ENCODE peak calls at places on chromosomes 11 and 22, in five cellular contexts. One of them, this sample, is unnamed.

GRCh38 chr11:75667831-75668507 is 869 bp downstream of the MAP6 start:
- DNase-seq in fibroblast of pulmonary artery: peak; percentile 27
- DNase-seq in bronchial epithelial cell: peak; percentile 13
- DNase-seq in ovary: peak; percentile 69
- DNase-seq in body of pancreas: peak; percentile 48
- DNase-seq in this sample: no peak

GRCh38 chr11:46001427-46002049 is 79.1 kb downstream of the LARGE2 start:
- DNase-seq in body of pancreas: no peak
- DNase-seq in bronchial epithelial cell: no peak
- DNase-seq in ovary: no peak
- DNase-seq in fibroblast of pulmonary artery: peak; percentile 64
- DNase-seq in this sample: no peak

GRCh38 chr22:20024225-20025087 is 3.5 kb downstream of the TANGO2 start:
- DNase-seq in bronchial epithelial cell: no peak
- DNase-seq in fibroblast of pulmonary artery: no peak
- DNase-seq in ovary: no peak
- DNase-seq in body of pancreas: no peak
- DNase-seq in this sample: no peak

GRCh38 chr22:50129121-50129734 is 39.4 kb downstream of the MOV10L1 start:
- DNase-seq in bronchial epithelial cell: no peak
- DNase-seq in fibroblast of pulmonary artery: no peak
- DNase-seq in ovary: no peak
- DNase-seq in body of pancreas: no peak
- DNase-seq in this sample: peak; percentile 25

GRCh38 chr22:42910221-42910942 is 53.3 kb upstream of the ARFGAP3 start:
- DNase-seq in fibroblast of pulmonary artery: no peak
- DNase-seq in bronchial epithelial cell: no peak
- DNase-seq in body of pancreas: no peak
- DNase-seq in ovary: no peak
- DNase-seq in this sample: no peak

GRCh38 chr11:117960406-117960805 is 25.8 kb upstream of the IL10RA start:
- DNase-seq in ovary: no peak
- DNase-seq in body of pancreas: no peak
- DNase-seq in fibroblast of pulmonary artery: no peak
- DNase-seq in bronchial epithelial cell: no peak
- DNase-seq in this sample: no peak

GRCh38 chr22:31235076-31235475 is 23.0 kb downstream of the LIMK2 start:
- DNase-seq in body of pancreas: no peak
- DNase-seq in ovary: no peak
- DNase-seq in bronchial epithelial cell: no peak
- DNase-seq in fibroblast of pulmonary artery: peak; percentile 88
- DNase-seq in this sample: no peak

GRCh38 chr11:57424802-57425564 is 1.9 kb downstream of the SLC43A3 start:
- DNase-seq in fibroblast of pulmonary artery: peak; percentile 97
- DNase-seq in bronchial epithelial cell: peak; percentile 83
- DNase-seq in body of pancreas: peak; percentile 31
- DNase-seq in ovary: peak; percentile 63
- DNase-seq in this sample: no peak

GRCh38 chr11:10592331-10592730 is 23.9 kb upstream of the LYVE1 start:
- DNase-seq in bronchial epithelial cell: peak; percentile 96
- DNase-seq in ovary: no peak
- DNase-seq in body of pancreas: no peak
- DNase-seq in fibroblast of pulmonary artery: peak; percentile 95
- DNase-seq in this sample: no peak

GRCh38 chr22:30763815-30764686 is 69.4 kb downstream of the OSBP2 start:
- DNase-seq in bronchial epithelial cell: peak; percentile 89
- DNase-seq in fibroblast of pulmonary artery: peak; percentile 88
- DNase-seq in body of pancreas: peak; percentile 51
- DNase-seq in ovary: peak; percentile 21
- DNase-seq in this sample: peak; percentile 76

GRCh38 chr22:22110548-22111266 is 128.1 kb upstream of the TOP3B start:
- DNase-seq in ovary: no peak
- DNase-seq in body of pancreas: peak; percentile 17
- DNase-seq in fibroblast of pulmonary artery: peak; percentile 70
- DNase-seq in bronchial epithelial cell: peak; percentile 93
- DNase-seq in this sample: peak; percentile 1

GRCh38 chr22:24905909-24906308 is 40.6 kb downstream of the LHFPL7 start:
- DNase-seq in bronchial epithelial cell: no peak
- DNase-seq in fibroblast of pulmonary artery: no peak
- DNase-seq in ovary: no peak
- DNase-seq in body of pancreas: no peak
- DNase-seq in this sample: no peak

GRCh38 chr11:10990160-10990559 is 132.3 kb upstream of the ZBED5 start:
- DNase-seq in body of pancreas: no peak
- DNase-seq in fibroblast of pulmonary artery: no peak
- DNase-seq in ovary: no peak
- DNase-seq in bronchial epithelial cell: peak; percentile 38
- DNase-seq in this sample: no peak

GRCh38 chr22:23391022-23391421 is 189.1 kb downstream of the IGLL1 start:
- DNase-seq in body of pancreas: no peak
- DNase-seq in bronchial epithelial cell: no peak
- DNase-seq in fibroblast of pulmonary artery: no peak
- DNase-seq in ovary: no peak
- DNase-seq in this sample: no peak

GRCh38 chr11:606245-606644 is 9.5 kb downstream of the IRF7 start:
- DNase-seq in bronchial epithelial cell: peak; percentile 58
- DNase-seq in ovary: peak; percentile 81
- DNase-seq in body of pancreas: peak; percentile 47
- DNase-seq in fibroblast of pulmonary artery: peak; percentile 88
- DNase-seq in this sample: peak; percentile 85

GRCh38 chr11:46677991-46678740 is 22.3 kb downstream of the ARHGAP1 start:
- DNase-seq in bronchial epithelial cell: no peak
- DNase-seq in body of pancreas: no peak
- DNase-seq in ovary: no peak
- DNase-seq in fibroblast of pulmonary artery: no peak
- DNase-seq in this sample: no peak

GRCh38 chr22:24474649-24475048 is 20.5 kb upstream of the UPB1 start:
- DNase-seq in bronchial epithelial cell: no peak
- DNase-seq in ovary: no peak
- DNase-seq in body of pancreas: no peak
- DNase-seq in fibroblast of pulmonary artery: no peak
- DNase-seq in this sample: no peak

GRCh38 chr11:114618139-114618538 is 22.6 kb upstream of the NXPE4 start:
- DNase-seq in ovary: no peak
- DNase-seq in bronchial epithelial cell: no peak
- DNase-seq in body of pancreas: no peak
- DNase-seq in fibroblast of pulmonary artery: no peak
- DNase-seq in this sample: no peak

GRCh38 chr22:45262195-45262930 is 21.7 kb upstream of the KIAA0930 start:
- DNase-seq in fibroblast of pulmonary artery: no peak
- DNase-seq in ovary: no peak
- DNase-seq in body of pancreas: no peak
- DNase-seq in bronchial epithelial cell: no peak
- DNase-seq in this sample: no peak

GRCh38 chr11:19734171-19734570 is 21.5 kb downstream of the NAV2 start:
- DNase-seq in bronchial epithelial cell: no peak
- DNase-seq in fibroblast of pulmonary artery: no peak
- DNase-seq in body of pancreas: no peak
- DNase-seq in ovary: no peak
- DNase-seq in this sample: no peak

GRCh38 chr11:12269104-12269441 is 108.3 kb upstream of the PARVA start:
- DNase-seq in bronchial epithelial cell: peak; percentile 56
- DNase-seq in fibroblast of pulmonary artery: peak; percentile 86
- DNase-seq in ovary: peak; percentile 37
- DNase-seq in body of pancreas: no peak
- DNase-seq in this sample: no peak

GRCh38 chr22:47294222-47294532 is 531.7 kb downstream of the TBC1D22A start:
- DNase-seq in body of pancreas: peak; percentile 6
- DNase-seq in ovary: no peak
- DNase-seq in fibroblast of pulmonary artery: peak; percentile 56
- DNase-seq in bronchial epithelial cell: no peak
- DNase-seq in this sample: no peak

GRCh38 chr22:46128606-46129005 is 21.7 kb upstream of the PPARA start:
- DNase-seq in fibroblast of pulmonary artery: no peak
- DNase-seq in body of pancreas: no peak
- DNase-seq in bronchial epithelial cell: no peak
- DNase-seq in ovary: no peak
- DNase-seq in this sample: no peak

GRCh38 chr11:115304774-115305472 is 199.3 kb downstream of the CADM1 start:
- DNase-seq in bronchial epithelial cell: peak; percentile 89
- DNase-seq in body of pancreas: no peak
- DNase-seq in fibroblast of pulmonary artery: no peak
- DNase-seq in ovary: no peak
- DNase-seq in this sample: no peak

GRCh38 chr11:69504576-69505420 is 23.3 kb downstream of the LINC01488 start:
- DNase-seq in body of pancreas: no peak
- DNase-seq in fibroblast of pulmonary artery: no peak
- DNase-seq in bronchial epithelial cell: no peak
- DNase-seq in ovary: no peak
- DNase-seq in this sample: no peak

GRCh38 chr11:129814244-129814992 is 1.2 kb upstream of the TMEM45B start:
- DNase-seq in ovary: no peak
- DNase-seq in fibroblast of pulmonary artery: no peak
- DNase-seq in bronchial epithelial cell: no peak
- DNase-seq in body of pancreas: no peak
- DNase-seq in this sample: no peak
- H3K4me3 ChIP-seq in ovary: no peak overlapping the region
- H3K4me3 ChIP-seq in fibroblast of pulmonary artery: no peak overlapping the region
- H3K4me3 ChIP-seq in bronchial epithelial cell: no peak overlapping the region
- H3K4me3 ChIP-seq in body of pancreas: no peak overlapping the region
- H3K4me3 ChIP-seq in this sample: no peak overlapping the region

GRCh38 chr11:63841554-63841953 is 2.6 kb downstream of the MARK2 start:
- DNase-seq in body of pancreas: no peak
- DNase-seq in bronchial epithelial cell: peak; percentile 69
- DNase-seq in fibroblast of pulmonary artery: peak; percentile 39
- DNase-seq in ovary: no peak
- DNase-seq in this sample: no peak
- H3K4me3 ChIP-seq in body of pancreas: no peak overlapping the region
- H3K4me3 ChIP-seq in bronchial epithelial cell: peak overlapping the region; percentile 77
- H3K4me3 ChIP-seq in fibroblast of pulmonary artery: peak overlapping the region; percentile 78
- H3K4me3 ChIP-seq in ovary: no peak overlapping the region
- H3K4me3 ChIP-seq in this sample: peak overlapping the region; percentile 91

DNA sequence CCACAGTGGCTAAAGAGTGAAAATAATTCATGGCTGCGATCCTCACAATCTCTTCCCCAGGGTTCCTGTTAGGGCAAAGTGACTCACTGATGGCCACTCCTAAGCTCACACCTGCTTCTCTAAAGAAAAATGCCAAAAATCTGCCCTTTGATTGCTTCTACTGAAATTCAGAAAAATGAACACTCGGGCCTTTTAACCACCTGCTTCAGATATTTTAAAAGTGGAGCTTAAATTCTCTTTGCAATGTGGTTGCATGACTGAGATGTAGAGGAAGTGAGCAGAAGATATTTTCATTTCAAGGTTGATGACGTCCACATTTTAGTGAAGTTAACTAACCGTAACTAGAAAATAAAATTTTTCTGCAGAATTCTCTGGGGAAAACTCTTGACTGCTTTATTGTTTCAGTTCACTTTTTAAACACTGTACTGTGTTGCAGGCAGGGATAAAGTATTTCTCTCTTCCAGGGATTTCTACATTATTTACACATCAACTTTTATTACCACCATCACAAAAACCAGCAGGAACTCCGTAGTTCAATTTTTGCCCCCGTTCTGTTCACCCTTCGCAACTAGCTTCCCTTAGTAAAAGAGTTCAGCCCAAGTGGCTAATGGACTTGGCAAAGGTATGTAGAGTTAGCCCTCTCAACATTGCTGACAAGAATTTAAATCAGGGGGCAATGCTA is 8.5 kb downstream of the RAB30 start:
- DNase-seq in fibroblast of pulmonary artery: peak; percentile 60
- DNase-seq in ovary: no peak
- DNase-seq in body of pancreas: no peak
- DNase-seq in bronchial epithelial cell: peak; percentile 46
- DNase-seq in this sample: no peak
- H3K4me3 ChIP-seq in fibroblast of pulmonary artery: no peak overlapping the region
- H3K4me3 ChIP-seq in ovary: peak overlapping the region; percentile 11
- H3K4me3 ChIP-seq in body of pancreas: no peak overlapping the region
- H3K4me3 ChIP-seq in bronchial epithelial cell: no peak overlapping the region
- H3K4me3 ChIP-seq in this sample: no peak overlapping the region

DNA sequence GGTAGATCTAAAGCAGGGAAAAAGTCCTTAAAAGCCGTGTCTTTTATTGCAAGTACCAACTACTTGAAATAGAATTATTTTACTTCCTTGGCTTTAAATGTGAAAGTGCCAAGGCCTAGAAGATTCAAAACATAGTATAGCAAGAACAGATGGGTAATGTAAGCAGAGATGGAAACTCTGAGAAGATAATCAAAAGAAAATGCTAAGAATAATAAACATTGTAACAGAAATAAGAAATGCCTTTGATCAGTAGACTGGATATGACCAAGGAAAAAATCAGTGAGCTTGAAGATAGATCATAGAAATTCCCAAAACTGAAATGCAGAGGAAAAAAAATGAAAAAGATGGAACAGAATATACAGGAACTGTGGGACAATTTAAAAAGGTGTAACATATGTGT is 113.1 kb downstream of the BLID start:
- DNase-seq in body of pancreas: no peak
- DNase-seq in fibroblast of pulmonary artery: no peak
- DNase-seq in bronchial epithelial cell: no peak
- DNase-seq in ovary: no peak
- DNase-seq in this sample: no peak
- H3K4me3 ChIP-seq in body of pancreas: no peak overlapping the region
- H3K4me3 ChIP-seq in fibroblast of pulmonary artery: no peak overlapping the region
- H3K4me3 ChIP-seq in bronchial epithelial cell: no peak overlapping the region
- H3K4me3 ChIP-seq in ovary: no peak overlapping the region
- H3K4me3 ChIP-seq in this sample: no peak overlapping the region

This sample was measured in LNCaP clone FGC.